ENCODE peak calls at places on chromosomes 13 and 19, in four cellular contexts. G is bronchial epithelial cell, M is RWPE1, W is GM03348. Z is an unnamed sample.

GRCh38 chr19:40266912-40267600 is 18.1 kb downstream of the AKT2 start:
- DNase-seq in G (no peak), M (no peak), W (no peak), Z (no peak)

GRCh38 chr19:31347828-31348314 is 1.4 kb downstream of the TSHZ3 start:
- DNase-seq in G (no peak), M (no peak), W (peak; percentile 49), Z (no peak)

GRCh38 chr13:99958402-99959126 is 13.0 kb downstream of the ZIC5 start:
- DNase-seq in G (no peak), M (no peak), W (no peak), Z (no peak)

GRCh38 chr13:46554971-46555370 is 2.0 kb downstream of the LRCH1 start:
- DNase-seq in G (no peak), M (no peak), W (no peak), Z (no peak)

GRCh38 chr19:23075031-23075733 is 41.6 kb upstream of the ZNF730 start:
- DNase-seq in G (peak; percentile 52), M (no peak), W (peak; percentile 16), Z (peak; percentile 80)

GRCh38 chr13:114077938-114078335 is 54.5 kb downstream of the RASA3 start:
- DNase-seq in G (no peak), M (no peak), W (peak; percentile 36), Z (peak; percentile 28)

GRCh38 chr19:36420961-36421748 is 2.7 kb upstream of the ZFP82 start:
- DNase-seq in G (no peak), M (no peak), W (peak; percentile 29), Z (no peak)

GRCh38 chr19:7789447-7789846 is 26.4 kb downstream of the CLEC4M start:
- DNase-seq in G (no peak), M (no peak), W (no peak), Z (no peak)

GRCh38 chr19:39506944-39507714 is 7.8 kb upstream of the SELENOV start:
- DNase-seq in G (peak; percentile 44), M (peak; percentile 71), W (peak; percentile 84), Z (no peak)

GRCh38 chr13:78194904-78195639 is 276.4 kb upstream of the EDNRB start:
- DNase-seq in G (peak; percentile 37), M (no peak), W (peak; percentile 41), Z (no peak)

GRCh38 chr19:15154002-15154612 is 46.7 kb downstream of the NOTCH3 start:
- DNase-seq in G (peak; percentile 67), M (peak; percentile 53), W (peak; percentile 55), Z (no peak)

GRCh38 chr13:99956473-99957349 is 14.9 kb downstream of the ZIC5 start:
- DNase-seq in G (no peak), M (no peak), W (no peak), Z (no peak)

GRCh38 chr19:5579286-5579685 is 11.5 kb upstream of the TINCR start:
- DNase-seq in G (no peak), M (no peak), W (no peak), Z (no peak)

GRCh38 chr13:67574320-67575233 is 344.4 kb upstream of the PCDH9 start:
- DNase-seq in G (peak; percentile 52), M (peak; percentile 55), W (no peak), Z (no peak)

GRCh38 chr19:18203408-18203862 is 407 bp downstream of the RAB3A start:
- DNase-seq in G (no peak), M (peak; percentile 28), W (no peak), Z (peak; percentile 79)

GRCh38 chr19:48484247-48484893 is 15.2 kb downstream of the CYTH2 start:
- DNase-seq in G (no peak), M (no peak), W (no peak), Z (no peak)

GRCh38 chr13:46113596-46113995 is 8.8 kb upstream of the CPB2 start:
- DNase-seq in G (peak; percentile 78), M (no peak), W (no peak), Z (no peak)

GRCh38 chr13:73981595-73981994 is 152.6 kb downstream of the KLF12 start:
- DNase-seq in G (no peak), M (no peak), W (peak; percentile 11), Z (no peak)

GRCh38 chr13:113129480-113129879 is 6.9 kb downstream of the F10 start:
- DNase-seq in G (no peak), M (no peak), W (no peak), Z (no peak)

GRCh38 chr13:75792526-75793187 is 156.5 kb downstream of the LMO7 start:
- DNase-seq in G (no peak), M (no peak), W (no peak), Z (no peak)

GRCh38 chr19:610801-611505 is 21.3 kb downstream of the HCN2 start:
- DNase-seq in G (no peak), M (no peak), W (peak; percentile 83), Z (no peak)